ENCODE peak calls at places on chromosomes 6 and 20, in seven cellular contexts. C is CD8-positive, alpha-beta T cell; A is prostate gland; Q is uterus; V is colonic mucosa; B is Caco-2; D is BE2C. M is an unnamed sample.

GRCh38 chr6:16720861-16721260 is 40.4 kb downstream of the ATXN1 start:
- DNase-seq in V (no peak), D (no peak), B (no peak), A (no peak), C (no peak), Q (no peak), M (no peak)

GRCh38 chr20:12053348-12053747 is 135.7 kb downstream of the BTBD3 start:
- DNase-seq in B (no peak), Q (no peak), C (no peak), A (no peak), V (no peak), D (no peak), M (no peak)

GRCh38 chr6:138509371-138509770 is 10.1 kb upstream of the NHSL1 start:
- DNase-seq in B (peak; percentile 64), A (peak; percentile 68), V (peak; percentile 80), D (peak; percentile 17), C (peak; percentile 5), Q (no peak), M (no peak)

GRCh38 chr6:76774750-76775396 is 688.4 kb downstream of the HTR1B start:
- DNase-seq in Q (no peak), V (no peak), A (no peak), C (no peak), D (no peak), B (no peak), M (no peak)

GRCh38 chr6:25942561-25943147 is 12.2 kb upstream of the SLC17A2 start:
- DNase-seq in C (no peak), V (no peak), D (no peak), A (no peak), Q (no peak), B (peak; percentile 37), M (no peak)

GRCh38 chr20:855466-856360 is 22.2 kb downstream of the FAM110A start:
- DNase-seq in A (no peak), V (no peak), D (no peak), Q (no peak), B (no peak), C (no peak), M (no peak)

GRCh38 chr6:142907017-142907470 is 37.9 kb downstream of the HIVEP2 start:
- DNase-seq in D (no peak), B (no peak), C (no peak), V (no peak), Q (no peak), A (no peak), M (no peak)

GRCh38 chr20:53960586-53961386 is 109.6 kb downstream of the BCAS1 start:
- DNase-seq in A (no peak), D (no peak), V (no peak), C (no peak), Q (no peak), B (no peak), M (no peak)

GRCh38 chr20:45254867-45255266 is 503 bp upstream of the SLPI start:
- DNase-seq in D (no peak), A (peak; percentile 46), B (no peak), Q (no peak), V (no peak), C (no peak), M (no peak)

GRCh38 chr20:6590891-6591679 is 176.4 kb upstream of the BMP2 start:
- DNase-seq in B (no peak), Q (no peak), D (no peak), C (no peak), A (peak; percentile 55), V (peak; percentile 52), M (no peak)

GRCh38 chr6:38673397-38674165 is 29.4 kb downstream of the GLO1 start:
- DNase-seq in B (no peak), A (no peak), Q (no peak), V (no peak), D (no peak), C (no peak), M (no peak)

GRCh38 chr6:107046316-107046715 is 18.3 kb downstream of the MTRES1 start:
- DNase-seq in C (no peak), V (no peak), A (no peak), Q (no peak), B (no peak), D (peak; percentile 36), M (no peak)

GRCh38 chr20:36871640-36872570 is 4.0 kb upstream of the TLDC2 start:
- DNase-seq in C (no peak), V (no peak), A (no peak), Q (no peak), B (no peak), D (no peak), M (peak; percentile 18)

GRCh38 chr6:14784596-14785360 is 461.1 kb upstream of the JARID2 start:
- DNase-seq in C (no peak), V (no peak), Q (no peak), A (no peak), D (no peak), B (no peak), M (no peak)

GRCh38 chr6:14533446-14533845 is 415.9 kb downstream of the CD83 start:
- DNase-seq in Q (no peak), D (no peak), C (no peak), V (no peak), A (no peak), B (no peak), M (no peak)

GRCh38 chr6:124792386-124792785 is 169.9 kb upstream of the RNF217 start:
- DNase-seq in C (no peak), D (no peak), A (no peak), B (no peak), V (no peak), Q (no peak), M (no peak)

GRCh38 chr6:115885636-115886366 is 174.9 kb downstream of the FRK start:
- DNase-seq in D (no peak), C (no peak), V (no peak), B (no peak), A (no peak), Q (no peak), M (no peak)

GRCh38 chr6:44068607-44069296 is 58.5 kb downstream of the MRPL14 start:
- DNase-seq in A (no peak), B (no peak), D (no peak), V (no peak), Q (no peak), C (no peak), M (peak; percentile 26)

GRCh38 chr20:17806739-17807441 is 107.1 kb downstream of the BANF2 start:
- DNase-seq in B (no peak), C (no peak), Q (peak; percentile 92), V (peak; percentile 46), D (peak; percentile 33), A (no peak), M (peak; percentile 77)

GRCh38 chr20:38127011-38127621 is 38.0 kb downstream of the TGM2 start:
- DNase-seq in B (no peak), Q (peak; percentile 73), V (no peak), D (peak; percentile 53), C (no peak), A (no peak), M (peak; percentile 40)

GRCh38 chr6:157668690-157669089 is 154.4 kb upstream of the SNX9 start:
- DNase-seq in A (no peak), Q (no peak), V (no peak), D (no peak), C (no peak), B (no peak), M (no peak)

GRCh38 chr6:43978473-43979360 is 148.5 kb downstream of the MRPL14 start:
- DNase-seq in A (no peak), B (no peak), C (no peak), D (no peak), Q (no peak), V (no peak), M (no peak)

DNA sequence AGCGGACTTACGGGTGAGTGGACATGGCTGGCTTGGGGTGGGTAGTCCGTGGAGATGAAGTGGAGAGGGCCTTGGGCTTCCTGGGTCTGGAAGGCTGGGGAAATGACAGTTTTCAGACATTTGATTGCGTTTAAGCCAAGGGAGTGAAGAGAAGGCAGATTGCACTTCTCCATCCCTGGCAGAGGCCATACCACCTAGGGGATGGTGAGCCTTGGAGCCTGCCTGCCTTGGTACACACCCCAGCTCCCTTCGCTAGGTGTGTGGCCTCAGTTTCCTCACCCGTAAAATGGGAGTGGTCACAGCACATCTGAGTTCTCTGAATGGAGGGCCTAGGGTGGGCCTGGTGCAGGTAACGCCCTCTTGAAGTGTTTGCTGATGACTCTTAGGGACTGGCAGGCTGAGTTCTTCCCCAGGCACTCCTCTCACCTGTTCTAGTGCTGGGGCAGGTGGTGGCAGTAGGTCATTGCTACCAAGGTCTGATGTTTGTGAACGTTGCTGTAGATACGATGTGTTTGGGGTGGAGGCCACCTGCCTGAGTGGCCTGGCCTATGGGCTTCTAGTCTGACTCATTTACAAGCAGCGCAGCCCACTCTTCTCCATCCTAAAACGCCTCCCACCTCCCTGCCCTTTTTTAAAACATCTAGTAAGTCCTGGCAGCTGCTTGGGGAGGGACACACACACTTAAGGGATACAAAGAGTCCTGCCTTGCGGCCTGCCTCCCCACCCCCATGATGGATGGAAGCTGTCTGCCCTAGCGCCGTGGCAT is 2.3 kb downstream of the RBM38 start:
- DNase-seq in V (peak; percentile 69), Q (peak; percentile 79), A (no peak), B (no peak), C (no peak), D (no peak), M (peak; percentile 43)
- H3K4me3 ChIP-seq in V (peak overlapping the region; percentile 65), Q (no peak overlapping the region), A (peak overlapping the region; percentile 62), B (no peak overlapping the region), C (peak overlapping the region; percentile 98), D (no peak overlapping the region), M (peak overlapping the region; percentile 77)

GRCh38 chr6:100693249-100693927 is 187.7 kb downstream of the ASCC3 start:
- DNase-seq in D (no peak), V (no peak), B (no peak), C (no peak), Q (no peak), A (no peak), M (no peak)

GRCh38 chr6:100695445-100695844 is 185.7 kb downstream of the ASCC3 start:
- DNase-seq in B (no peak), D (no peak), Q (no peak), V (no peak), C (no peak), A (no peak), M (no peak)

DNA sequence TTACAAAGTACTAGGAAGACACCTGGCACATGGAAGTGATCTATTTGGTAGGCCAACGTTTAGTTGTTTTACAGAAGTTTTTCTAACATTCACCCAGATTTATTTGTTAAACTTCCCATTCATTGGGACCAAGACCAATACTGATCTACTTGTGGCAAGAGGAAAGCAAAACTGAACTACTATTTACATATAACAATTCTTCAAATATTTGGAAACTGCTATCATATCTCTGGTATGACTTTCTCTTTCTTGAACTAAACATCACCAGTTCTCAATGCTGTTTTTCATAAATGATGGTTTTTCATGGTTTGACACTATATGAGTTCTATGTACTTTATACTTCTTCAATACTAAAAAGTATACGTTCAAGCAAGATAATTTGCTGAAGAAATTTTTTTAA is 189.2 kb downstream of the ASCC3 start:
- DNase-seq in D (no peak), C (no peak), Q (no peak), V (no peak), A (no peak), B (no peak), M (no peak)
- H3K4me1 ChIP-seq in D (no peaks in the 10 kb centered on the region), C (no peaks in the 10 kb centered on the region), Q (no peaks in the 10 kb centered on the region), V (no peaks in the 10 kb centered on the region), A (no peaks in the 10 kb centered on the region), B (no peaks in the 10 kb centered on the region), M (no peaks in the 10 kb centered on the region)

GRCh38 chr6:28885149-28885738 is 38.5 kb downstream of the TRIM27 start:
- DNase-seq in C (no peak), D (no peak), B (no peak), Q (no peak), V (no peak), A (no peak), M (no peak)
- TF ChIP-seq CTCF in C (no peak), D (no peak), B (no peak), Q (no peak), V (no peak), A (no peak), M (no peak)

GRCh38 chr6:162728177-162728571 is 400 bp downstream of the PACRG start:
- DNase-seq in A (peak; percentile 6), Q (peak; percentile 15), C (no peak), B (no peak), D (no peak), V (no peak), M (no peak)
- H3K4me3 ChIP-seq in A (peak overlapping the region; percentile 88), Q (peak overlapping the region; percentile 85), C (peak overlapping the region; percentile 87), B (peak overlapping the region; percentile 8), D (peak overlapping the region; percentile 67), V (peak overlapping the region; percentile 87), M (peak overlapping the region; percentile 90)